ENCODE peak calls at places on chromosomes 7 and 10, in four cellular contexts. T, K, H and W are unnamed samples.

GRCh38 chr10:123718544-123719060 is 52.4 kb downstream of the GPR26 start:
- DNase-seq in T (no peak), K (no peak), H (no peak), W (no peak)

GRCh38 chr7:7018290-7018689 is 164.1 kb upstream of the C1GALT1 start:
- DNase-seq in T (no peak), K (no peak), H (no peak), W (no peak)

GRCh38 chr7:73896454-73896853 is 35.5 kb downstream of the TMEM270 start:
- DNase-seq in T (no peak), K (no peak), H (peak), W (no peak)

GRCh38 chr10:5887029-5887428 is 2.7 kb downstream of the ANKRD16 start:
- DNase-seq in T (no peak), K (no peak), H (no peak), W (no peak)

GRCh38 chr7:26326211-26326610 is 34.5 kb downstream of the SNX10 start:
- DNase-seq in T (no peak), K (no peak), H (no peak), W (no peak)

GRCh38 chr10:46292573-46293023 is 5.8 kb downstream of the ANTXRL start:
- DNase-seq in T (no peak), K (no peak), H (no peak), W (no peak)

GRCh38 chr7:66313913-66314568 is 108.9 kb downstream of the TPST1 start:
- DNase-seq in T (no peak), K (no peak), H (no peak), W (no peak)

GRCh38 chr10:31374146-31374696 is 55.2 kb downstream of the ZEB1 start:
- DNase-seq in T (no peak), K (no peak), H (no peak), W (no peak)

GRCh38 chr7:27992092-27992491 is 188.5 kb downstream of the JAZF1 start:
- DNase-seq in T (no peak), K (no peak), H (no peak), W (no peak)

GRCh38 chr7:44776211-44776610 is 20.3 kb upstream of the PPIA start:
- DNase-seq in T (no peak), K (no peak), H (no peak), W (no peak)

GRCh38 chr10:128186959-128187787 is 61.0 kb upstream of the MKI67 start:
- DNase-seq in T (no peak), K (no peak), H (no peak), W (no peak)

GRCh38 chr7:44177570-44178131 is 11.6 kb downstream of the GCK start:
- DNase-seq in T (no peak), K (no peak), H (no peak), W (no peak)

GRCh38 chr10:34650156-34650555 is 164.9 kb downstream of the PARD3 start:
- DNase-seq in T (no peak), K (no peak), H (no peak), W (no peak)

GRCh38 chr7:101823086-101823485 is 5.7 kb downstream of the CUX1 start:
- DNase-seq in T (no peak), K (no peak), H (no peak), W (no peak)

GRCh38 chr7:159096736-159097581 is 47.7 kb downstream of the VIPR2 start:
- DNase-seq in T (peak), K (peak), H (peak), W (no peak)

GRCh38 chr7:6476596-6477374 is 29.0 kb upstream of the DAGLB start:
- DNase-seq in T (no peak), K (no peak), H (no peak), W (peak)

GRCh38 chr7:106126170-106126938 is 14.2 kb upstream of the SYPL1 start:
- DNase-seq in T (no peak), K (no peak), H (no peak), W (peak)

GRCh38 chr10:86306628-86307278 is 59.8 kb downstream of the GRID1 start:
- DNase-seq in T (no peak), K (no peak), H (no peak), W (peak)

GRCh38 chr7:47992446-47992845 is 13.0 kb upstream of the HUS1 start:
- DNase-seq in T (no peak), K (no peak), H (no peak), W (no peak)

DNA sequence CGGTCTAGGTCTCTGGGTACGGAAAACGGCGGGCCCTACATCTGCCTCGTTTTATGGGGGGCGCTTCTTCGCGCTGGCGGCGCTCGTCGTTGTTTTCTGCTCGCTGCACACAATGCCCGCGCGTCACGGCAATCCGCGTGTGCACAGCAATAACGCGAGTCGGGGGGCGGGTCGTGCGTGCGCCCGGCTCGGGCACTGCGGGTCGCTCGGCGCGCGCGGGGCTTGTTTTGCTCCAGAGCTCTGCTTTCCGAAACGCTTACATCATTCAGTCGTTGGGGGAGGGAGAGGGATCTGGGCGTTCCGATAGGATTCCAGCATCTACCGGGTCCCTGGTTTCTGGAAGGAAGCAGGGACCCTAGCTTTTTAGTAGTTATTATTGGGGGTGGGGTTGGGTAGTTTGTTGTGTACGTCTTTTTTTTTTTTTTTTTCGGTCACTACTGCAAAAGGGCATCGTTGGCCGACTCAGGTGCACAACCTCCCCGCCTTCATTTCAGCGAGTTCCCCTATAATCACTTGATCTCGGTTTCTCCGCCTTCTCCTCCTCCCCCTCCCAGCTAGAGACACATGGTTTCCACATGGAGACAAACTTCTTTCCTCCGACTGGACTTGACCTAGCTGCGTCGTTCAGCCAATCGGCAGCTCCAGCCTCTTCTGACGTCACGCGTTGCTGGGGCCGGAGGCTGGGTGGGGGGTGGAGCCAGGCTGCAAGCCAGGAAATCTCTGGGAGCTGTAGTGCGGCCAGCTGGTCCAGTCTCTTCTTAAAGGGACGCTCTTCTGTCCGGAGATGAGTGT is 3.5 kb downstream of the MXI1 start:
- DNase-seq in T (peak), K (peak), H (peak), W (peak)
- TF ChIP-seq CTCF in T (no peak), K (no peak), H (no peak), W (no peak)

GRCh38 chr10:57333880-57334279 is 933.8 kb downstream of the IPMK start:
- DNase-seq in T (no peak), K (no peak), H (no peak), W (no peak)
- TF ChIP-seq CTCF in T (no peak), K (no peak), H (no peak), W (no peak)

GRCh38 chr10:119166111-119166500 is 592 bp upstream of the SFXN4 start:
- DNase-seq in T (no peak), K (no peak), H (no peak), W (no peak)

GRCh38 chr10:119166564-119166963 is 1.1 kb upstream of the SFXN4 start:
- DNase-seq in T (no peak), K (no peak), H (no peak), W (no peak)

GRCh38 chr10:119162693-119163092 is 2.8 kb downstream of the SFXN4 start:
- DNase-seq in T (no peak), K (no peak), H (no peak), W (no peak)

GRCh38 chr10:119167041-119167440 is 1.5 kb upstream of the SFXN4 start:
- DNase-seq in T (no peak), K (no peak), H (no peak), W (no peak)

DNA sequence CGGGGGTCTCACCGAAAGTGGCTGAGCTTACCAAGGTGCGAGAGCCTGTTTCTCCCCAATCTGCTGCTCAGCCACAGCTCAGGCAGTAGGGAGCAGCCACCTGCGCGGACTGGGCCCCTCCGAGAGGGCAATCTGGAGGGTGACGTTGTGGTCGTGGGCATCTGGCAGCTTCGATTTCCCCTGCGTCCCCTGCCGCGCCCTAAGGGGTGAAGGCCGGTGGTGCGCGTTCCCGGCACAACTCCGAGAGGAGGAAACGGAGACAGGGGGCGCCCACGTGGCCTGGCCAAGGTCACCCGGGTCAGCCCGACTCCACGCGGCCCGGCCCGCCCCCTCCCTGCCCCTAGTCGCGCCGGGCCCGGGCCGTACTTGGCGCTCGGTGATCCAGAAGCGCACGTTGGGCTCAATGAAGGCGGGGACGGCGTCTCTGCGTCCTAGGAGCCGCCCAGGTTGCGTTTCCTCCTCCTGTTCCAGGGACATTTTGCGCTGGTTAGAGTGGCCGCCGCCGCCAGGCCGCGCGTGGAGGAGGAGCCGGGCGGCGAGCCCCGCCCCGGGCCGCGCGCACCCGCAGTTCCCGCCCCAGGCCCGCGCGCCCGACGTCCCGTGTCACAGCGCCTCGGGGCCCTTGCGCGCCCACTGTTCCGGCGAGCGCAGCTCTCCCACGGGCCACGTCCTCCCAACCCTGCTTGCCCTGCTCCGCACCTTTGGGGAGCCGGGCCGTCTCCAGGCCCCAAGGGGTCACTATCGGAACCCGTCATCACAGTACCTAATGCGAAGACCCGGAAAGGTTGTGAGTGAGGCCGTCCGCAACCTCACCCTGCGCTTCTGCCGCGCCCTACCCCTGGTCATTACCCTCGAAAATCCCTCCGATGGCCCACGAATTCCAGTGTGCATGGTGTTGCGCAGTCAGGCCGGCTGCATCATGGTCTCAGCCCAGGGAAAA is at the start of gene SFXN4:
- DNase-seq in T (peak), K (peak), H (peak), W (peak)
- TF ChIP-seq CTCF in T (no peak), K (peak), H (no peak), W (no peak)

GRCh38 chr7:121397832-121398231 is 1.7 kb upstream of the FAM3C start:
- DNase-seq in T (no peak), K (no peak), H (no peak), W (no peak)

GRCh38 chr7:121395494-121395960 is 581 bp downstream of the FAM3C start:
- DNase-seq in T (peak), K (no peak), H (no peak), W (no peak)

GRCh38 chr7:121397346-121397745 is 1.2 kb upstream of the FAM3C start:
- DNase-seq in T (no peak), K (no peak), H (no peak), W (no peak)

GRCh38 chr7:121395961-121396757 is at the start of gene FAM3C:
- DNase-seq in T (peak), K (peak), H (peak), W (peak)

GRCh38 chr7:121398246-121398645 is 2.1 kb upstream of the FAM3C start:
- DNase-seq in T (no peak), K (no peak), H (no peak), W (no peak)
- TF ChIP-seq CTCF in T (no peak), K (peak), H (no peak), W (no peak)

GRCh38 chr10:7008645-7009044 is 402.2 kb downstream of the SFMBT2 start:
- DNase-seq in T (no peak), K (no peak), H (no peak), W (no peak)

GRCh38 chr10:7003821-7004220 is 407.0 kb downstream of the SFMBT2 start:
- DNase-seq in T (no peak), K (no peak), H (no peak), W (no peak)

GRCh38 chr10:7007575-7008190 is 403.2 kb downstream of the SFMBT2 start:
- DNase-seq in T (no peak), K (no peak), H (no peak), W (no peak)

GRCh38 chr10:7011994-7012393 is 398.8 kb downstream of the SFMBT2 start:
- DNase-seq in T (no peak), K (no peak), H (no peak), W (no peak)

GRCh38 chr10:7006614-7007013 is 404.2 kb downstream of the SFMBT2 start:
- DNase-seq in T (no peak), K (no peak), H (no peak), W (no peak)
- TF ChIP-seq CTCF in T (no peak), K (no peak), H (no peak), W (no peak)

DNA sequence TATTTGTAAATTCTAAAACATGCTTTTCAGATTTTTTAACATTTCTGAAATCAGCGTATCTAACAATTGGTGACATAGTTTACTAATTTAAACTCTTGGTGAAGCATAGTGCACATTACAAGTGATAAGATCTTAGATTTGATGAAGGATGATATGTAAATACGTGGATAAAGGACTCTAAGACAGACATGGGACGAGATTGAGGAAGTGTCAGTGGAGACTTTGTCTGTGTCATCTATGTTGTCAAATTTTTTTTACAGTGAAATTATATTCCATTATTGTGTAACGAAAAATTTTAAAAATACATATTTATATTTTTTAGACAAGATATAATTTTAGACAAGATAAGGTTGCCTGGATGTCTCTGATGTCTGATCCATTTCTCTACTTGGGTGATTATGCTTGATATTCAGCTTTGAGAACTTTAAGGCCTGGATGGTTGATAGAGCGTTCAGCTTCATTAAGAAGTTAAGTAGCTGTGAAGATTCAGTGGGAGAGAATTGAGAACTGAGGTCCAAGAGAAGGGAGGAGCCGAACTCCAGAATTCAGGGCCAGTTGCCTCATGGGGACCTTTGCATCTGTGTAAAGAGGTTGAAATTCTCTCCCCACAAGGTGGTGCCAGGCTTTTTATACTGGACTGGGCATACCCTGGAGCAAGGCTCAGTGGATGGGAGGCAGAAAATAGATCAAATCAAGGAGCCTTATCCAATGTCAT is 62.7 kb downstream of the KAT6B start:
- DNase-seq in T (no peak), K (no peak), H (no peak), W (no peak)
- TF ChIP-seq CTCF in T (no peak), K (peak), H (peak), W (no peak)